ENCODE peak calls at places on chromosomes 16 and 17, in six cellular contexts. Q is activated CD8-positive, alpha-beta T cell treated with anti-CD3 and anti-CD28 coated beads for 36 hours; B is nephron progenitor cell; Y is heart left ventricle; C is Calu3; J is lower leg skin. V is an unnamed sample.

GRCh38 chr17:2701996-2702741 is 9.4 kb downstream of the CLUH start:
- DNase-seq in J (no peak), Y (peak; percentile 17), Q (no peak), C (no peak), B (no peak), V (no peak)

GRCh38 chr17:10460062-10460461 is 9.3 kb downstream of the MYH4 start:
- DNase-seq in J (no peak), Q (no peak), Y (no peak), C (no peak), B (no peak), V (no peak)

GRCh38 chr16:61105544-61105943 is 930.7 kb downstream of the CDH8 start:
- DNase-seq in J (no peak), B (no peak), Y (no peak), Q (no peak), C (no peak), V (no peak)

GRCh38 chr16:28845173-28846079 is 722 bp downstream of the TUFM start:
- DNase-seq in J (no peak), Q (peak; percentile 68), B (no peak), Y (no peak), C (peak; percentile 59), V (no peak)

GRCh38 chr16:71854369-71854948 is 8.7 kb downstream of the ATXN1L start:
- DNase-seq in C (no peak), Q (no peak), J (no peak), Y (no peak), B (no peak), V (no peak)

GRCh38 chr17:42065201-42065600 is 14.8 kb upstream of the C17orf113 start:
- DNase-seq in Q (peak; percentile 31), Y (no peak), C (no peak), B (no peak), J (no peak), V (no peak)

GRCh38 chr16:20956319-20956718 is 55.7 kb downstream of the LYRM1 start:
- DNase-seq in Q (no peak), Y (no peak), B (no peak), C (no peak), J (no peak), V (no peak)

GRCh38 chr17:76080934-76081287 is 1.9 kb downstream of the ZACN start:
- DNase-seq in B (no peak), J (no peak), C (no peak), Q (no peak), Y (no peak), V (no peak)

GRCh38 chr17:78130439-78131101 is at the start of gene TMC8:
- DNase-seq in Y (peak; percentile 67), C (no peak), Q (peak; percentile 92), B (no peak), J (no peak), V (no peak)

GRCh38 chr17:48678141-48678971 is 44.0 kb downstream of the PRAC1 start:
- DNase-seq in C (peak; percentile 92), Y (peak; percentile 80), J (peak; percentile 32), B (peak; percentile 88), Q (peak; percentile 79), V (peak; percentile 79)

GRCh38 chr17:61997649-61998048 is 67.4 kb downstream of the MED13 start:
- DNase-seq in J (no peak), Y (no peak), C (no peak), Q (no peak), B (no peak), V (no peak)

GRCh38 chr16:78478267-78478821 is 378.9 kb downstream of the WWOX start:
- DNase-seq in C (no peak), Y (no peak), B (no peak), J (no peak), Q (peak; percentile 4), V (no peak)
- TF ChIP-seq CTCF in C (no peak), Y (peak; percentile 30), B (peak; percentile 14), J (no peak), Q (peak; percentile 32), V (peak; percentile 26)

GRCh38 chr16:19168173-19169080 is at the start of gene SYT17:
- DNase-seq in Q (no peak), Y (no peak), C (peak; percentile 58), J (no peak), B (peak; percentile 49), V (peak; percentile 23)
- TF ChIP-seq CTCF in Q (no peak), Y (no peak), C (no peak), J (no peak), B (no peak), V (no peak)

DNA sequence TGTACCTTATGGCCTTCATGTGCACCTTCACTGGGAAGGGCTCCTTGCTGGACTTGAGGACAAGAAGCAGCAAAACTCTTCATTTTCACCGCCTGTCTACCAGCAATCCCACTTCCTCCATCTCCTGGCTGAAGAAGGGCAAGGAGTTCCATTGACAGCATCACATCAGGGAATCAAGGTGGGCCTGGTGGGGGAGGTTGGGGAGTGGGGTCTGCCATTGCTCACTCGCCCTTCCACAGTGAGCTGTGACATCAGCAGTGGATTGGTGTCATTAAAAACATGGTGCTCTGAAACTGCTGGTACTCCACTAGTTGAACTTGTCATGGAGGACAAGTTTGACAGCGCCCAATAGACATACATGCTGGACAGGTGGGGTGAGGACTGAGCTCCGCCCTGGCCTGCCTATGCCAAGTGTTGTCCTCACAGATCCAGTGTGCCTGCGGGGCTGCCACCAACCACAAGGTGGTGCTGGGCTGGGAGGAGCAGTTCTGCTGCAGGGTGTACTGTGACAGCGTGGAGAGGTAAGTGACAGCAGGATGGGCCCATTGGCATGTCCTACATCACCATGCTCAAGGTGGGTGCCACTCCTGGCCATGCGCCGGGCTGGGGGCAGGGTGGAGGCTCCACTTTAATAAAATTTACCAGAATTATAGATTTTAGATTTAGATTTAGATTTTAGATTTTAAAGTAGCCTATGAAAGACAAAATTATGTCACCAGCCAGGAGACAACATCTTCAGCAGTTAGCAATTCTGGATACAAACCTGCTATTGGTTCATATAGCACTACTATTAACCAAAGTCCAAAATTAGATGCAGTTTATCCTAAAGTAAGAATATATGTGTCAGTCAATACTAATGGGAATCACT is 1729.1 kb downstream of the TP53TG3F start:
- DNase-seq in Q (peak; percentile 3), Y (peak; percentile 48), J (no peak), B (no peak), C (no peak), V (no peak)
- TF ChIP-seq CTCF in Q (no peak), Y (peak; percentile 17), J (no peak), B (no peak), C (no peak), V (no peak)

DNA sequence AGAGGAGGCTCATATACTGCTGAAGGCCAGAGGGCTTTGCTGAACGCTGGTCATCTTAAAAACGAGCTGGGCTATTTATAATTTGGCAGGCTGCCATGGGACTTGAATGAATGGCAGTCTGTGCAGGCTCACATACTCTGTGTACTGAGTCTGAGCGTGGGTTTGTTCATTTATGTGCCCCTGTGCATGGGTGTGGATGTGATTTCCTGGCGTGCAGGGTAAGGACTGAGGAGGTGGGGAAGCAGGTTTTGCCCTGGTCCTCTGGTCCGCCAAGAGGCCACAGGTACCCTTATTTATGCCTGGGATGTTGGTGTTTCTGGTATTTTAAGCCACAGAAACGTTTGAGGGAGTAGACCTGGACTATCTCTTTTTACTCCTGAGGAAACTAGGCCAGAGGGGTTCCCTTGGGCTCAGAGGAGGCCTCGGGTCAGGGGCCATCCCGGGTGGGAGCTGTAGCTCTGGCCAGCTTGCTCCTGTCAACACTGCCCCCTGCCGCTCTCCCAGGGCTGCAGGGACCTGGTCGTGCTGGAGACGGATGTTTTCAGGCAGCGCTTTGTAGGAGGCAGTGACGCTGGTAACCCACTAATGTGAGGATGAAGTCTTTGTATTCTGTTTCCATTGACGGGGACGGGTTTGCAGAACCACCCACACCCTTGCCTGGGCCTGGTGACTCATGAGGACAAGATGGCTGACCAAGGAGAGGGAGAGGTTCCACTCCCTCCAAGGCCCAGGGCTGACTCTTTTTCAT is 184.4 kb downstream of the MSI2 start:
- DNase-seq in B (peak; percentile 74), C (peak; percentile 71), Y (peak; percentile 78), J (peak; percentile 55), Q (peak; percentile 95), V (peak; percentile 28)
- TF ChIP-seq CTCF in B (peak; percentile 61), C (peak; percentile 30), Y (peak; percentile 56), J (no peak), Q (peak; percentile 76), V (peak; percentile 67)

V was measured in progenitor cell of endocrine pancreas.